ENCODE peak calls at places on chromosomes 2 and 18, in nine cellular contexts. O is AG04450; R is thyroid gland; U is CD4-positive, alpha-beta T cell; T is Peyer's patch; I is HCT116; J is fibroblast of mammary gland; Y is fibroblast of pulmonary artery; Q is GM06990. B is an unnamed sample.

GRCh38 chr2:240149943-240150784 is 9.7 kb upstream of the OTOS start:
- DNase-seq in I (peak; percentile 33), U (no peak), Q (no peak), T (no peak), R (peak; percentile 26), O (no peak), J (peak; percentile 28), Y (peak; percentile 35), B (peak; percentile 30)

GRCh38 chr2:228507870-228508269 is 326.4 kb upstream of the SPHKAP start:
- DNase-seq in Y (peak; percentile 1), T (no peak), Q (no peak), R (no peak), J (peak; percentile 11), U (no peak), I (no peak), O (no peak), B (peak; percentile 35)

GRCh38 chr2:238772635-238773297 is 75.1 kb upstream of the TWIST2 start:
- DNase-seq in T (no peak), U (no peak), R (no peak), Y (no peak), O (no peak), J (no peak), I (no peak), Q (no peak), B (no peak)

GRCh38 chr18:50193796-50194622 is 938 bp downstream of the MYO5B start:
- DNase-seq in I (no peak), Q (no peak), R (peak; percentile 16), O (no peak), Y (no peak), U (no peak), T (no peak), J (no peak), B (no peak)

GRCh38 chr18:55289775-55290174 is 298.2 kb downstream of the TCF4 start:
- DNase-seq in U (no peak), Y (no peak), Q (peak; percentile 29), R (no peak), O (no peak), J (no peak), T (no peak), I (no peak), B (no peak)

GRCh38 chr2:47024046-47024445 is 108.4 kb upstream of the MCFD2 start:
- DNase-seq in Q (no peak), I (no peak), O (no peak), T (no peak), J (no peak), Y (no peak), U (no peak), R (no peak), B (no peak)

GRCh38 chr2:152646775-152647174 is 70.5 kb downstream of the PRPF40A start:
- DNase-seq in T (no peak), I (no peak), R (no peak), J (peak; percentile 90), Y (peak; percentile 83), U (no peak), O (peak; percentile 80), Q (no peak), B (peak; percentile 77)

GRCh38 chr2:31429759-31430438 is 15.4 kb upstream of the XDH start:
- DNase-seq in U (peak; percentile 25), R (no peak), I (peak; percentile 48), J (peak; percentile 64), Q (no peak), Y (no peak), O (no peak), T (no peak), B (peak; percentile 32)

GRCh38 chr2:150690261-150690660 is 202.8 kb upstream of the RND3 start:
- DNase-seq in J (no peak), O (no peak), Q (no peak), I (no peak), U (no peak), R (no peak), T (no peak), Y (no peak), B (no peak)

GRCh38 chr2:150688016-150688415 is 200.5 kb upstream of the RND3 start:
- DNase-seq in T (no peak), O (no peak), U (no peak), J (no peak), Q (no peak), R (no peak), I (no peak), Y (no peak), B (no peak)

GRCh38 chr2:150689600-150689999 is 202.1 kb upstream of the RND3 start:
- DNase-seq in O (no peak), I (no peak), Y (peak; percentile 76), Q (no peak), R (no peak), T (no peak), U (no peak), J (peak; percentile 42), B (peak; percentile 57)

GRCh38 chr2:150690870-150691269 is 203.4 kb upstream of the RND3 start:
- DNase-seq in R (no peak), J (peak; percentile 73), I (no peak), Y (peak; percentile 69), U (no peak), Q (no peak), T (no peak), O (no peak), B (peak; percentile 43)

GRCh38 chr2:150686391-150686790 is 198.9 kb upstream of the RND3 start:
- DNase-seq in T (no peak), J (peak; percentile 22), I (no peak), Y (no peak), R (no peak), U (no peak), Q (no peak), O (no peak), B (no peak)
- TF ChIP-seq CTCF in T (no peak), J (no peak), I (no peak), Y (no peak), R (no peak), U (no peak), Q (no peak), O (no peak), B (no peak)

GRCh38 chr2:225019100-225019499 is 23.2 kb downstream of the DOCK10 start:
- DNase-seq in Q (no peak), J (no peak), U (no peak), Y (no peak), I (no peak), O (no peak), R (no peak), T (no peak), B (no peak)

GRCh38 chr2:225017098-225017685 is 25.1 kb downstream of the DOCK10 start:
- DNase-seq in O (no peak), I (no peak), Q (no peak), U (no peak), Y (no peak), J (no peak), T (no peak), R (no peak), B (no peak)

GRCh38 chr2:225020157-225020864 is 22.0 kb downstream of the DOCK10 start:
- DNase-seq in Q (no peak), I (no peak), T (no peak), O (no peak), U (no peak), J (peak; percentile 50), Y (no peak), R (no peak), B (no peak)

GRCh38 chr2:225013432-225014048 is 28.7 kb downstream of the DOCK10 start:
- DNase-seq in T (no peak), O (no peak), Y (peak; percentile 38), Q (no peak), I (no peak), R (peak; percentile 63), U (no peak), J (no peak), B (no peak)

DNA sequence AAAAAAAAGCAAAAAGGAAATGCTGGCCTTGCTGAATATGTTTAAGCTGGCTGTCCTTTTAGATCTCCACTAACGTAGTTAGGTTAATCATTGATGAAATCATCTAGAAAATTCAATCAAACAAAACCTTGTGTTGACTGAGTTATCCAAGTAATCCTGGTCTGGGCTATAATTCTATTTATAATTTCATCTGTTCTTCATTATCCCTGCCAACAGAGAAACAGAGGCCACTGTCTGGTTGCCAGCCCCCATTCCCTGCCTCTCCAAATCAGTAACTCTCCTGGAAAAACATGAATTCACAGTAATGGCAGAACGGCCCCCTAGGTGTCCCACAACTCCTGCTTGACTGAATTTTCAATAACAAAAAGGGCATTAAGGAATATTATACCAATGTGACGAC is 24.6 kb downstream of the DOCK10 start:
- DNase-seq in J (peak; percentile 39), O (no peak), R (no peak), Q (no peak), Y (no peak), U (no peak), I (no peak), T (no peak), B (peak; percentile 43)
- TF ChIP-seq CTCF in J (peak; percentile 30), O (no peak), R (no peak), Q (no peak), Y (no peak), U (no peak), I (peak; percentile 23), T (no peak), B (peak; percentile 31)

GRCh38 chr2:11134349-11134748 is 20.9 kb upstream of the SLC66A3 start:
- DNase-seq in U (no peak), I (no peak), R (no peak), T (no peak), Y (no peak), O (no peak), J (no peak), Q (no peak), B (no peak)

GRCh38 chr2:11132036-11132671 is 23.1 kb upstream of the SLC66A3 start:
- DNase-seq in J (no peak), I (no peak), U (no peak), T (no peak), Q (no peak), R (no peak), O (no peak), Y (no peak), B (no peak)

GRCh38 chr2:11133238-11133935 is 21.9 kb upstream of the SLC66A3 start:
- DNase-seq in R (peak; percentile 16), U (no peak), T (no peak), Y (no peak), Q (no peak), I (no peak), J (no peak), O (no peak), B (no peak)

GRCh38 chr2:11131166-11131920 is 23.9 kb upstream of the SLC66A3 start:
- DNase-seq in O (no peak), I (no peak), R (no peak), T (no peak), Q (no peak), U (no peak), J (no peak), Y (no peak), B (no peak)

DNA sequence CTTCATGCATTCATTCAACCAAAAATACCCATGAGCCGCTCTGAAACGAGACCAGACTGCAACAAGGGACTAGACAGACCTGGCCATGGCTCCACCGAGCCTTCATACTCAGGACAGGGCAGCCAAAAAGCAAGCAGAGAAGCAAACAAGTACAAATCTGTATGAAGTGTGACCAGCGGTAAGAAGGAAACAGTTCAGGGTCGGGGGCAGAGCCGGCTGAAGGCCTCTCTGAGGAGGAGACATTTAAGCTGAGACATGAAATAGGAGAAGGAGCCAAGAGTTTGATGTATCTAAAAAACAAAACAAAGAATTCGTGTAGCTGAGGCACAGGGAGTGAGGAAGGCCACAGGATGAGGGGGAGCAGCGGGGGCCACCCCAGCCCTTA is 21.3 kb upstream of the SLC66A3 start:
- DNase-seq in U (no peak), R (no peak), I (no peak), Q (no peak), O (no peak), J (no peak), T (no peak), Y (no peak), B (no peak)
- TF ChIP-seq CTCF in U (no peak), R (no peak), I (no peak), Q (no peak), O (no peak), J (no peak), T (no peak), Y (no peak), B (no peak)

DNA sequence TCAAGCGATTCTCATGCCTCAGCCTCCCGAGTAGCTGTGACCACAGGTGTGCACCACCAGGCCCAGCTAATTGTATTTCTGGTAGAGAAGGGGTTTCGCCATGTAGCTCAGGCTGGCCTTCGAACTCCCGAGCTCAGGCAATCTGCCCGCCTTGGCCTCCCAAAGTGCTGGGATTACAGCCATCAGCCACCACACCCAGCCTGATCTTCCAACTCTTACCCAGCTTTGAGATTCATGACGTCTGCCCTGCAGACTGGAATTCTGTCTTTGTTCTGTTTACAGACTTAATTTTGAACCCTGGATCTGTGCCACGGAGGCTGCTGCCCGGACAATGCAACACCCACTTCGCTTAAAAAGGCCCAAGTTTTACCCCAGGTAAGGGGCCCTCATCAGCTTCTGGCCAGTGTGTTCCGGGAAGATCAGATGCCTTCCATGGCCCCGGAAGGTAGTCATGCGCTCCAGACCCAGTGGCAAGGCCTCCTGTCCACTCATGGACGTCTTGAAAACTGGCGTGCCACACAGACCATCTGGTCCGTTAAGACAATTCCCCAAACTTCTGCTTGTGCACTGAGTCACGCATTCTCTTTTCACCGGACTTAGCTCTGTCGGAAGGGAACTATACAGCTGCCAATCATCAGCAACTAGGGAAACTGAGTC is 5.5 kb downstream of the PXDN start:
- DNase-seq in U (no peak), T (peak; percentile 10), R (no peak), Y (no peak), J (no peak), O (no peak), I (no peak), Q (no peak), B (no peak)
- TF ChIP-seq CTCF in U (no peak), T (no peak), R (no peak), Y (no peak), J (no peak), O (no peak), I (no peak), Q (no peak), B (no peak)

B was measured in fibroblast of the aortic adventitia.